ENCODE peak calls at places on chromosomes 4 and X, in six cellular contexts. One of them, this sample, is unnamed.

GRCh38 chrX:110414679-110415439 is 56.2 kb downstream of the RTL9 start:
- DNase-seq in T-helper 1 cell: no peak
- DNase-seq in Right ventricle myocardium superior: no peak
- DNase-seq in RPMI7951: no peak
- DNase-seq in body of pancreas: no peak
- DNase-seq in fibroblast of the aortic adventitia: peak
- DNase-seq in this sample: no peak

GRCh38 chrX:32116047-32116446 is 1044.2 kb upstream of the FTHL17 start:
- DNase-seq in Right ventricle myocardium superior: no peak
- DNase-seq in T-helper 1 cell: no peak
- DNase-seq in fibroblast of the aortic adventitia: no peak
- DNase-seq in body of pancreas: no peak
- DNase-seq in RPMI7951: no peak
- DNase-seq in this sample: no peak

GRCh38 chrX:129480889-129481288 is 42.4 kb downstream of the SMARCA1 start:
- DNase-seq in fibroblast of the aortic adventitia: no peak
- DNase-seq in RPMI7951: no peak
- DNase-seq in body of pancreas: no peak
- DNase-seq in Right ventricle myocardium superior: no peak
- DNase-seq in T-helper 1 cell: no peak
- DNase-seq in this sample: no peak

GRCh38 chrX:13658602-13659001 is 5.7 kb downstream of the TCEANC start:
- DNase-seq in Right ventricle myocardium superior: no peak
- DNase-seq in body of pancreas: no peak
- DNase-seq in T-helper 1 cell: no peak
- DNase-seq in RPMI7951: peak
- DNase-seq in fibroblast of the aortic adventitia: peak
- DNase-seq in this sample: no peak

GRCh38 chrX:120291211-120291610 is 20.1 kb downstream of the TMEM255A start:
- DNase-seq in RPMI7951: no peak
- DNase-seq in fibroblast of the aortic adventitia: no peak
- DNase-seq in body of pancreas: no peak
- DNase-seq in Right ventricle myocardium superior: no peak
- DNase-seq in T-helper 1 cell: no peak
- DNase-seq in this sample: no peak

GRCh38 chrX:70044541-70045245 is 5.0 kb downstream of the AWAT2 start:
- DNase-seq in body of pancreas: no peak
- DNase-seq in fibroblast of the aortic adventitia: peak
- DNase-seq in RPMI7951: no peak
- DNase-seq in T-helper 1 cell: no peak
- DNase-seq in Right ventricle myocardium superior: no peak
- DNase-seq in this sample: no peak

GRCh38 chrX:38151426-38151825 is 69.2 kb downstream of the SRPX start:
- DNase-seq in fibroblast of the aortic adventitia: no peak
- DNase-seq in Right ventricle myocardium superior: no peak
- DNase-seq in T-helper 1 cell: no peak
- DNase-seq in body of pancreas: no peak
- DNase-seq in RPMI7951: peak
- DNase-seq in this sample: peak

GRCh38 chr4:17336524-17336941 is 175.4 kb downstream of the QDPR start:
- DNase-seq in RPMI7951: peak
- DNase-seq in fibroblast of the aortic adventitia: no peak
- DNase-seq in body of pancreas: no peak
- DNase-seq in T-helper 1 cell: peak
- DNase-seq in Right ventricle myocardium superior: no peak
- DNase-seq in this sample: peak

GRCh38 chr4:2804973-2805501 is 12.2 kb downstream of the SH3BP2 start:
- DNase-seq in fibroblast of the aortic adventitia: no peak
- DNase-seq in T-helper 1 cell: no peak
- DNase-seq in Right ventricle myocardium superior: peak
- DNase-seq in RPMI7951: no peak
- DNase-seq in body of pancreas: no peak
- DNase-seq in this sample: no peak

GRCh38 chr4:105767579-105767978 is 59.0 kb downstream of the GSTCD start:
- DNase-seq in body of pancreas: no peak
- DNase-seq in fibroblast of the aortic adventitia: no peak
- DNase-seq in Right ventricle myocardium superior: no peak
- DNase-seq in T-helper 1 cell: no peak
- DNase-seq in RPMI7951: no peak
- DNase-seq in this sample: no peak

GRCh38 chr4:184383497-184384055 is 90.8 kb downstream of the IRF2 start:
- DNase-seq in RPMI7951: peak
- DNase-seq in Right ventricle myocardium superior: peak
- DNase-seq in body of pancreas: peak
- DNase-seq in fibroblast of the aortic adventitia: peak
- DNase-seq in T-helper 1 cell: no peak
- DNase-seq in this sample: peak

GRCh38 chr4:181517521-181517920 is 725.7 kb upstream of the TENM3 start:
- DNase-seq in T-helper 1 cell: no peak
- DNase-seq in fibroblast of the aortic adventitia: no peak
- DNase-seq in RPMI7951: no peak
- DNase-seq in body of pancreas: no peak
- DNase-seq in Right ventricle myocardium superior: no peak
- DNase-seq in this sample: no peak

GRCh38 chr4:6196324-6196723 is 4.0 kb downstream of the JAKMIP1 start:
- DNase-seq in Right ventricle myocardium superior: no peak
- DNase-seq in RPMI7951: no peak
- DNase-seq in body of pancreas: no peak
- DNase-seq in T-helper 1 cell: no peak
- DNase-seq in fibroblast of the aortic adventitia: no peak
- DNase-seq in this sample: no peak

GRCh38 chr4:77834403-77834802 is 15.2 kb upstream of the CNOT6L start:
- DNase-seq in fibroblast of the aortic adventitia: no peak
- DNase-seq in T-helper 1 cell: no peak
- DNase-seq in Right ventricle myocardium superior: no peak
- DNase-seq in RPMI7951: no peak
- DNase-seq in body of pancreas: no peak
- DNase-seq in this sample: no peak

GRCh38 chr4:20839957-20840356 is 139.7 kb downstream of the PACRGL start:
- DNase-seq in T-helper 1 cell: no peak
- DNase-seq in fibroblast of the aortic adventitia: peak
- DNase-seq in RPMI7951: peak
- DNase-seq in Right ventricle myocardium superior: no peak
- DNase-seq in body of pancreas: no peak
- DNase-seq in this sample: peak

GRCh38 chr4:42716996-42717395 is 60.1 kb upstream of the ATP8A1 start:
- DNase-seq in RPMI7951: no peak
- DNase-seq in body of pancreas: no peak
- DNase-seq in fibroblast of the aortic adventitia: no peak
- DNase-seq in T-helper 1 cell: no peak
- DNase-seq in Right ventricle myocardium superior: no peak
- DNase-seq in this sample: no peak

GRCh38 chr4:92163348-92163747 is 140.4 kb upstream of the GRID2 start:
- DNase-seq in body of pancreas: no peak
- DNase-seq in Right ventricle myocardium superior: no peak
- DNase-seq in fibroblast of the aortic adventitia: peak
- DNase-seq in RPMI7951: peak
- DNase-seq in T-helper 1 cell: no peak
- DNase-seq in this sample: peak

GRCh38 chr4:150302553-150302952 is 224.3 kb downstream of the DCLK2 start:
- DNase-seq in fibroblast of the aortic adventitia: peak
- DNase-seq in body of pancreas: peak
- DNase-seq in RPMI7951: peak
- DNase-seq in T-helper 1 cell: no peak
- DNase-seq in Right ventricle myocardium superior: no peak
- DNase-seq in this sample: peak

GRCh38 chr4:38101563-38101962 is 141.4 kb downstream of the PTTG2 start:
- DNase-seq in T-helper 1 cell: no peak
- DNase-seq in RPMI7951: peak
- DNase-seq in Right ventricle myocardium superior: no peak
- DNase-seq in fibroblast of the aortic adventitia: peak
- DNase-seq in body of pancreas: no peak
- DNase-seq in this sample: peak

GRCh38 chr4:68271851-68272756 is 26.6 kb upstream of the TMPRSS11B start:
- DNase-seq in body of pancreas: no peak
- DNase-seq in RPMI7951: peak
- DNase-seq in Right ventricle myocardium superior: no peak
- DNase-seq in fibroblast of the aortic adventitia: peak
- DNase-seq in T-helper 1 cell: no peak
- DNase-seq in this sample: peak

GRCh38 chr4:119665718-119666117 is 37.1 kb upstream of the PDE5A start:
- DNase-seq in Right ventricle myocardium superior: no peak
- DNase-seq in RPMI7951: no peak
- DNase-seq in fibroblast of the aortic adventitia: no peak
- DNase-seq in body of pancreas: no peak
- DNase-seq in T-helper 1 cell: no peak
- DNase-seq in this sample: no peak